ENCODE peak calls at places on chromosome 2, in five cellular contexts. Q is neural crest cell; O is HepG2; P is activated CD8-positive, alpha-beta T cell treated with anti-CD3 and anti-CD28 coated beads for 36 hours; D is progenitor cell of endocrine pancreas. J is an unnamed sample.

GRCh38 chr2:164478205-164478604 is 143.1 kb downstream of the GRB14 start:
- DNase-seq in Q (no peak), D (no peak), P (no peak), O (peak), J (no peak)

GRCh38 chr2:11559066-11559785 is 25.4 kb downstream of the GREB1 start:
- DNase-seq in D (no peak), P (no peak), Q (no peak), O (no peak), J (no peak)

GRCh38 chr2:101149241-101150192 is 1.7 kb downstream of the TBC1D8 start:
- DNase-seq in Q (no peak), P (no peak), D (no peak), O (peak), J (no peak)

GRCh38 chr2:127604986-127605385 is 41.0 kb upstream of the GPR17 start:
- DNase-seq in D (no peak), P (no peak), O (no peak), Q (no peak), J (no peak)

GRCh38 chr2:167198009-167198408 is 309.7 kb downstream of the XIRP2 start:
- DNase-seq in Q (no peak), D (no peak), O (no peak), P (no peak), J (no peak)

GRCh38 chr2:19021721-19022120 is 336.7 kb downstream of the OSR1 start:
- DNase-seq in O (peak), Q (no peak), P (no peak), D (no peak), J (no peak)

GRCh38 chr2:201761101-201761500 is 19.6 kb downstream of the ALS2 start:
- DNase-seq in O (no peak), D (no peak), P (no peak), Q (no peak), J (no peak)

GRCh38 chr2:238920601-238921001 is 72.7 kb downstream of the TWIST2 start:
- DNase-seq in D (no peak), O (no peak), Q (no peak), P (no peak), J (no peak)

GRCh38 chr2:54083440-54083839 is 32.0 kb upstream of the ACYP2 start:
- DNase-seq in O (no peak), D (no peak), P (no peak), Q (no peak), J (no peak)

GRCh38 chr2:118198268-118198667 is 110.0 kb downstream of the INSIG2 start:
- DNase-seq in Q (no peak), D (no peak), P (peak), O (no peak), J (no peak)

GRCh38 chr2:8300216-8300615 is 381.6 kb upstream of the ID2 start:
- DNase-seq in P (no peak), Q (no peak), D (no peak), O (no peak), J (no peak)

GRCh38 chr2:54360055-54360792 is 95.9 kb upstream of the SPTBN1 start:
- DNase-seq in P (no peak), O (no peak), D (no peak), Q (no peak), J (no peak)

GRCh38 chr2:8656160-8656641 is 25.7 kb upstream of the ID2 start:
- DNase-seq in D (no peak), Q (no peak), O (peak), P (no peak), J (no peak)

GRCh38 chr2:225414902-225415301 is 15.4 kb downstream of the NYAP2 start:
- DNase-seq in D (no peak), P (no peak), O (no peak), Q (no peak), J (no peak)

GRCh38 chr2:149645391-149645790 is 57.8 kb upstream of the MMADHC start:
- DNase-seq in O (no peak), D (no peak), P (no peak), Q (no peak), J (no peak)
- TF ChIP-seq CTCF in O (no peak), D (no peak), P (no peak), Q (peak), J (no peak)

GRCh38 chr2:175181104-175181876 is at the start of gene ATP5MC3:
- DNase-seq in P (peak), O (peak), Q (peak), D (peak), J (peak)
- TF ChIP-seq CTCF in P (peak), O (peak), Q (peak), D (no peak), J (no peak)

DNA sequence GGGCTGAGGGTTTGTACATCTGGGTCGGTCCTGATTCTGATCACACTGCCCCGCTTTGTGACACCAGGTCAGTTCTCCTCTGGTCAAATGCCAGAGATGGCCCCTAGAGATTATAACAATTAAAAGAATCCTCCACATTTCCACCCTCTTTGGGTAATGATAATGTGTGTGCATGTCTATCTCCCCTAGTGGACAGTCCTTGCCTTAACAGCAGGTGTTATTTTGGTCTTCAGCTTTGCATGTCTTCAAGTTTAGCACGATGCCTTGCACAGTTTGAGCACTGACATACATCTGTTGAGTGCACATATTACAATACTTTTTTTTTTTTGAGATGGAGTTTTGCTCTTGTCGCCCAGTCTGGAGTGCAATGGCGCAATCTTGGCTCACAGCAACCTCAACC is 25.7 kb upstream of the COX7A2L start:
- DNase-seq in Q (no peak), D (no peak), O (peak), P (peak), J (no peak)
- TF ChIP-seq CTCF in Q (peak), D (peak), O (peak), P (peak), J (no peak)

DNA sequence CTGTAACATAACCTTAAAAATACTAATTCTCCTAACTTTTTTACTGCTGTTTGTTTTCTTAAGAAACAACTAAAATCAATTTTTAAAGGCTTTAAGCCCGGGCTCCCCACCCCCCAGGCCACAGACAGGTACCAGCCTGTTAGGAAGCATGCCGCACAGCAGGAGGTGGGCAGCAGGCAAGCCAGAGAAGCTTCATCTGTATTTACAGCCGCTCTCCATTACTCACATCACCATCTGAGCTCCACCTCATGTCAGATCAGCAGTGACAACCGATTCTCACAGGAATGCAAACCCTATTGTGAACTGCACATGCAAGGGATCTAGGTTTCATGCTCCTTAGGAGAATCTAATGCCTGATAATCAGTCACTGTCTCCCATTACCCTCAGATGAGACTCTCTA is 517.1 kb downstream of the NRXN1 start:
- DNase-seq in D (no peak), Q (no peak), O (no peak), P (no peak), J (no peak)
- TF ChIP-seq CTCF in D (no peak), Q (no peak), O (no peak), P (no peak), J (no peak)

J was measured in D721Med.